ENCODE peak calls at places on chromosomes 12 and 14, in eight cellular contexts. One of them, this sample, is unnamed.

GRCh38 chr12:76158518-76159321 is 74.2 kb upstream of the NAP1L1 start:
- DNase-seq in NCI-H1092: no peak
- DNase-seq in bronchial epithelial cell: peak; percentile 54
- DNase-seq in neural crest cell: peak; percentile 50
- DNase-seq in coronary artery: no peak
- DNase-seq in Right ventricle myocardium superior: no peak
- DNase-seq in stimulated activated CD4-positive, alpha-beta T cell treated with anti-CD3 and anti-CD28 coated beads, TNF-alpha, amount 100 ng/mL, for 48 hours: peak; percentile 72
- DNase-seq in CD8-positive, alpha-beta memory T cell: peak; percentile 9
- DNase-seq in this sample: no peak

GRCh38 chr12:29220632-29221336 is 71.7 kb downstream of the FAR2 start:
- DNase-seq in NCI-H1092: no peak
- DNase-seq in bronchial epithelial cell: no peak
- DNase-seq in neural crest cell: no peak
- DNase-seq in coronary artery: no peak
- DNase-seq in Right ventricle myocardium superior: no peak
- DNase-seq in stimulated activated CD4-positive, alpha-beta T cell treated with anti-CD3 and anti-CD28 coated beads, TNF-alpha, amount 100 ng/mL, for 48 hours: no peak
- DNase-seq in CD8-positive, alpha-beta memory T cell: no peak
- DNase-seq in this sample: peak; percentile 11

GRCh38 chr14:54922598-54922997 is 20.0 kb upstream of the GCH1 start:
- DNase-seq in NCI-H1092: peak; percentile 15
- DNase-seq in bronchial epithelial cell: no peak
- DNase-seq in neural crest cell: no peak
- DNase-seq in coronary artery: no peak
- DNase-seq in Right ventricle myocardium superior: no peak
- DNase-seq in stimulated activated CD4-positive, alpha-beta T cell treated with anti-CD3 and anti-CD28 coated beads, TNF-alpha, amount 100 ng/mL, for 48 hours: no peak
- DNase-seq in CD8-positive, alpha-beta memory T cell: no peak
- DNase-seq in this sample: no peak

GRCh38 chr12:44847888-44848770 is 28.0 kb downstream of the NELL2 start:
- DNase-seq in NCI-H1092: no peak
- DNase-seq in bronchial epithelial cell: no peak
- DNase-seq in neural crest cell: no peak
- DNase-seq in coronary artery: no peak
- DNase-seq in Right ventricle myocardium superior: no peak
- DNase-seq in stimulated activated CD4-positive, alpha-beta T cell treated with anti-CD3 and anti-CD28 coated beads, TNF-alpha, amount 100 ng/mL, for 48 hours: peak; percentile 42
- DNase-seq in CD8-positive, alpha-beta memory T cell: peak; percentile 52
- DNase-seq in this sample: no peak

GRCh38 chr12:58804749-58805148 is 115.6 kb downstream of the LRIG3 start:
- DNase-seq in NCI-H1092: no peak
- DNase-seq in bronchial epithelial cell: peak; percentile 14
- DNase-seq in neural crest cell: no peak
- DNase-seq in coronary artery: no peak
- DNase-seq in Right ventricle myocardium superior: no peak
- DNase-seq in stimulated activated CD4-positive, alpha-beta T cell treated with anti-CD3 and anti-CD28 coated beads, TNF-alpha, amount 100 ng/mL, for 48 hours: no peak
- DNase-seq in CD8-positive, alpha-beta memory T cell: no peak
- DNase-seq in this sample: no peak

GRCh38 chr12:24561411-24561871 is 387.5 kb downstream of the BCAT1 start:
- DNase-seq in NCI-H1092: no peak
- DNase-seq in bronchial epithelial cell: peak; percentile 11
- DNase-seq in neural crest cell: peak; percentile 13
- DNase-seq in coronary artery: no peak
- DNase-seq in Right ventricle myocardium superior: no peak
- DNase-seq in stimulated activated CD4-positive, alpha-beta T cell treated with anti-CD3 and anti-CD28 coated beads, TNF-alpha, amount 100 ng/mL, for 48 hours: no peak
- DNase-seq in CD8-positive, alpha-beta memory T cell: no peak
- DNase-seq in this sample: no peak

GRCh38 chr12:85155791-85156190 is 119.6 kb downstream of the LRRIQ1 start:
- DNase-seq in NCI-H1092: peak; percentile 0
- DNase-seq in bronchial epithelial cell: peak; percentile 26
- DNase-seq in neural crest cell: no peak
- DNase-seq in coronary artery: no peak
- DNase-seq in Right ventricle myocardium superior: no peak
- DNase-seq in stimulated activated CD4-positive, alpha-beta T cell treated with anti-CD3 and anti-CD28 coated beads, TNF-alpha, amount 100 ng/mL, for 48 hours: no peak
- DNase-seq in CD8-positive, alpha-beta memory T cell: no peak
- DNase-seq in this sample: no peak

GRCh38 chr12:27517961-27518668 is 5.9 kb upstream of the PPFIBP1 start:
- DNase-seq in NCI-H1092: no peak
- DNase-seq in bronchial epithelial cell: no peak
- DNase-seq in neural crest cell: no peak
- DNase-seq in coronary artery: no peak
- DNase-seq in Right ventricle myocardium superior: no peak
- DNase-seq in stimulated activated CD4-positive, alpha-beta T cell treated with anti-CD3 and anti-CD28 coated beads, TNF-alpha, amount 100 ng/mL, for 48 hours: no peak
- DNase-seq in CD8-positive, alpha-beta memory T cell: no peak
- DNase-seq in this sample: no peak

GRCh38 chr14:25833341-25834121 is 764.3 kb downstream of the NOVA1 start:
- DNase-seq in NCI-H1092: peak; percentile 65
- DNase-seq in bronchial epithelial cell: peak; percentile 36
- DNase-seq in neural crest cell: peak; percentile 41
- DNase-seq in coronary artery: no peak
- DNase-seq in Right ventricle myocardium superior: no peak
- DNase-seq in stimulated activated CD4-positive, alpha-beta T cell treated with anti-CD3 and anti-CD28 coated beads, TNF-alpha, amount 100 ng/mL, for 48 hours: no peak
- DNase-seq in CD8-positive, alpha-beta memory T cell: no peak
- DNase-seq in this sample: peak; percentile 39

GRCh38 chr14:22822017-22822618 is 6.9 kb upstream of the SLC7A7 start:
- DNase-seq in NCI-H1092: no peak
- DNase-seq in bronchial epithelial cell: no peak
- DNase-seq in neural crest cell: no peak
- DNase-seq in coronary artery: no peak
- DNase-seq in Right ventricle myocardium superior: no peak
- DNase-seq in stimulated activated CD4-positive, alpha-beta T cell treated with anti-CD3 and anti-CD28 coated beads, TNF-alpha, amount 100 ng/mL, for 48 hours: no peak
- DNase-seq in CD8-positive, alpha-beta memory T cell: no peak
- DNase-seq in this sample: no peak

GRCh38 chr12:124172646-124173045 is 122.2 kb upstream of the RFLNA start:
- DNase-seq in NCI-H1092: no peak
- DNase-seq in bronchial epithelial cell: peak; percentile 36
- DNase-seq in neural crest cell: no peak
- DNase-seq in coronary artery: no peak
- DNase-seq in Right ventricle myocardium superior: no peak
- DNase-seq in stimulated activated CD4-positive, alpha-beta T cell treated with anti-CD3 and anti-CD28 coated beads, TNF-alpha, amount 100 ng/mL, for 48 hours: no peak
- DNase-seq in CD8-positive, alpha-beta memory T cell: no peak
- DNase-seq in this sample: no peak

GRCh38 chr14:64478634-64479250 is 13.4 kb downstream of the AKAP5 start:
- DNase-seq in NCI-H1092: no peak
- DNase-seq in bronchial epithelial cell: peak; percentile 24
- DNase-seq in neural crest cell: no peak
- DNase-seq in coronary artery: no peak
- DNase-seq in Right ventricle myocardium superior: no peak
- DNase-seq in stimulated activated CD4-positive, alpha-beta T cell treated with anti-CD3 and anti-CD28 coated beads, TNF-alpha, amount 100 ng/mL, for 48 hours: no peak
- DNase-seq in CD8-positive, alpha-beta memory T cell: no peak
- DNase-seq in this sample: no peak

GRCh38 chr12:131213896-131214442 is 260.3 kb downstream of the ADGRD1 start:
- DNase-seq in NCI-H1092: no peak
- DNase-seq in bronchial epithelial cell: no peak
- DNase-seq in neural crest cell: no peak
- DNase-seq in coronary artery: no peak
- DNase-seq in Right ventricle myocardium superior: no peak
- DNase-seq in stimulated activated CD4-positive, alpha-beta T cell treated with anti-CD3 and anti-CD28 coated beads, TNF-alpha, amount 100 ng/mL, for 48 hours: no peak
- DNase-seq in CD8-positive, alpha-beta memory T cell: no peak
- DNase-seq in this sample: no peak

GRCh38 chr12:110957159-110957558 is 36.8 kb upstream of the MYL2 start:
- DNase-seq in NCI-H1092: no peak
- DNase-seq in bronchial epithelial cell: no peak
- DNase-seq in neural crest cell: no peak
- DNase-seq in coronary artery: no peak
- DNase-seq in Right ventricle myocardium superior: no peak
- DNase-seq in stimulated activated CD4-positive, alpha-beta T cell treated with anti-CD3 and anti-CD28 coated beads, TNF-alpha, amount 100 ng/mL, for 48 hours: no peak
- DNase-seq in CD8-positive, alpha-beta memory T cell: no peak
- DNase-seq in this sample: no peak

GRCh38 chr12:9334026-9334692 is 126.0 kb upstream of the PZP start:
- DNase-seq in NCI-H1092: no peak
- DNase-seq in bronchial epithelial cell: peak; percentile 50
- DNase-seq in neural crest cell: no peak
- DNase-seq in coronary artery: no peak
- DNase-seq in Right ventricle myocardium superior: no peak
- DNase-seq in stimulated activated CD4-positive, alpha-beta T cell treated with anti-CD3 and anti-CD28 coated beads, TNF-alpha, amount 100 ng/mL, for 48 hours: no peak
- DNase-seq in CD8-positive, alpha-beta memory T cell: no peak
- DNase-seq in this sample: no peak

GRCh38 chr12:109637341-109637740 is 63.7 kb downstream of the MVK start:
- DNase-seq in NCI-H1092: no peak
- DNase-seq in bronchial epithelial cell: no peak
- DNase-seq in neural crest cell: no peak
- DNase-seq in coronary artery: no peak
- DNase-seq in Right ventricle myocardium superior: no peak
- DNase-seq in stimulated activated CD4-positive, alpha-beta T cell treated with anti-CD3 and anti-CD28 coated beads, TNF-alpha, amount 100 ng/mL, for 48 hours: no peak
- DNase-seq in CD8-positive, alpha-beta memory T cell: no peak
- DNase-seq in this sample: no peak

GRCh38 chr12:104733717-104734175 is 224.3 kb downstream of the SLC41A2 start:
- DNase-seq in NCI-H1092: no peak
- DNase-seq in bronchial epithelial cell: no peak
- DNase-seq in neural crest cell: no peak
- DNase-seq in coronary artery: no peak
- DNase-seq in Right ventricle myocardium superior: no peak
- DNase-seq in stimulated activated CD4-positive, alpha-beta T cell treated with anti-CD3 and anti-CD28 coated beads, TNF-alpha, amount 100 ng/mL, for 48 hours: no peak
- DNase-seq in CD8-positive, alpha-beta memory T cell: no peak
- DNase-seq in this sample: no peak

GRCh38 chr14:60161176-60162107 is 3.8 kb downstream of the DHRS7 start:
- DNase-seq in NCI-H1092: peak; percentile 37
- DNase-seq in bronchial epithelial cell: peak; percentile 88
- DNase-seq in neural crest cell: no peak
- DNase-seq in coronary artery: no peak
- DNase-seq in Right ventricle myocardium superior: no peak
- DNase-seq in stimulated activated CD4-positive, alpha-beta T cell treated with anti-CD3 and anti-CD28 coated beads, TNF-alpha, amount 100 ng/mL, for 48 hours: no peak
- DNase-seq in CD8-positive, alpha-beta memory T cell: no peak
- DNase-seq in this sample: no peak

GRCh38 chr12:124107299-124107698 is 134.3 kb downstream of the ZNF664 start:
- DNase-seq in NCI-H1092: no peak
- DNase-seq in bronchial epithelial cell: no peak
- DNase-seq in neural crest cell: no peak
- DNase-seq in coronary artery: no peak
- DNase-seq in Right ventricle myocardium superior: no peak
- DNase-seq in stimulated activated CD4-positive, alpha-beta T cell treated with anti-CD3 and anti-CD28 coated beads, TNF-alpha, amount 100 ng/mL, for 48 hours: no peak
- DNase-seq in CD8-positive, alpha-beta memory T cell: no peak
- DNase-seq in this sample: no peak

GRCh38 chr14:100030441-100031153 is 34.6 kb upstream of the EVL start:
- DNase-seq in NCI-H1092: no peak
- DNase-seq in bronchial epithelial cell: peak; percentile 92
- DNase-seq in neural crest cell: no peak
- DNase-seq in coronary artery: no peak
- DNase-seq in Right ventricle myocardium superior: no peak
- DNase-seq in stimulated activated CD4-positive, alpha-beta T cell treated with anti-CD3 and anti-CD28 coated beads, TNF-alpha, amount 100 ng/mL, for 48 hours: no peak
- DNase-seq in CD8-positive, alpha-beta memory T cell: no peak
- DNase-seq in this sample: no peak

GRCh38 chr12:62361048-62361447 is 100.8 kb downstream of the USP15 start:
- DNase-seq in NCI-H1092: no peak
- DNase-seq in bronchial epithelial cell: no peak
- DNase-seq in neural crest cell: no peak
- DNase-seq in coronary artery: no peak
- DNase-seq in Right ventricle myocardium superior: no peak
- DNase-seq in stimulated activated CD4-positive, alpha-beta T cell treated with anti-CD3 and anti-CD28 coated beads, TNF-alpha, amount 100 ng/mL, for 48 hours: no peak
- DNase-seq in CD8-positive, alpha-beta memory T cell: no peak
- DNase-seq in this sample: no peak

GRCh38 chr12:19239616-19240234 is 110.2 kb downstream of the PLEKHA5 start:
- DNase-seq in NCI-H1092: no peak
- DNase-seq in bronchial epithelial cell: no peak
- DNase-seq in neural crest cell: no peak
- DNase-seq in coronary artery: no peak
- DNase-seq in Right ventricle myocardium superior: no peak
- DNase-seq in stimulated activated CD4-positive, alpha-beta T cell treated with anti-CD3 and anti-CD28 coated beads, TNF-alpha, amount 100 ng/mL, for 48 hours: no peak
- DNase-seq in CD8-positive, alpha-beta memory T cell: no peak
- DNase-seq in this sample: no peak

GRCh38 chr12:86698581-86698980 is 442.4 kb upstream of the MGAT4C start:
- DNase-seq in NCI-H1092: no peak
- DNase-seq in bronchial epithelial cell: no peak
- DNase-seq in neural crest cell: no peak
- DNase-seq in coronary artery: no peak
- DNase-seq in Right ventricle myocardium superior: no peak
- DNase-seq in stimulated activated CD4-positive, alpha-beta T cell treated with anti-CD3 and anti-CD28 coated beads, TNF-alpha, amount 100 ng/mL, for 48 hours: no peak
- DNase-seq in CD8-positive, alpha-beta memory T cell: no peak
- DNase-seq in this sample: no peak

This sample was measured in NCI-H774.